ENCODE peak calls at places on chromosomes 4 and X, in five cellular contexts. X, K, Q, G and Y are unnamed samples. For H4K20me1, the result is how much of the 10 kb centered on the place peaks cover.

GRCh38 chrX:49003696-49004095 is 1.6 kb upstream of the GRIPAP1 start:
- DNase-seq in G (peak), K (no peak), Q (no peak), X (no peak), Y (no peak)

GRCh38 chr4:125664091-125664767 is 349.5 kb downstream of the FAT4 start:
- DNase-seq in Q (no peak), K (no peak), G (no peak), X (no peak), Y (no peak)

GRCh38 chr4:94262163-94263016 is 54.7 kb downstream of the SMARCAD1 start:
- DNase-seq in X (no peak), K (no peak), Q (no peak), G (no peak), Y (no peak)

GRCh38 chr4:173185832-173186545 is 17.4 kb downstream of the GALNT7 start:
- DNase-seq in G (no peak), Q (no peak), K (no peak), X (peak), Y (no peak)

GRCh38 chr4:73053974-73054480 is 15.5 kb downstream of the COX18 start:
- DNase-seq in Q (no peak), G (no peak), X (no peak), K (no peak), Y (peak)

GRCh38 chr4:31647776-31648175 is 927.6 kb downstream of the PCDH7 start:
- DNase-seq in K (no peak), Q (no peak), X (no peak), G (peak), Y (no peak)

GRCh38 chrX:117996918-117997480 is 119.6 kb downstream of the KLHL13 start:
- DNase-seq in G (peak), Q (no peak), K (no peak), X (no peak), Y (no peak)

GRCh38 chrX:103310592-103311400 is at the start of gene BEX2:
- DNase-seq in X (peak), Q (no peak), K (no peak), G (peak), Y (no peak)

GRCh38 chrX:82163701-82164100 is 961.8 kb downstream of the SH3BGRL start:
- DNase-seq in K (no peak), G (peak), Q (no peak), X (no peak), Y (no peak)

GRCh38 chrX:397575-397974 is 10.9 kb upstream of the PPP2R3B start:
- DNase-seq in X (peak), G (no peak), Q (peak), K (no peak), Y (peak)

GRCh38 chr4:1011022-1011694 is at the start of gene FGFRL1:
- DNase-seq in K (no peak), G (peak), Q (peak), X (peak), Y (peak)

GRCh38 chrX:68999351-68999750 is 165.9 kb downstream of the PJA1 start:
- DNase-seq in G (peak), K (no peak), X (no peak), Q (no peak), Y (peak)

GRCh38 chrX:39677987-39678840 is 419.5 kb downstream of the BCOR start:
- DNase-seq in X (no peak), G (no peak), Q (no peak), K (no peak), Y (no peak)

GRCh38 chr4:102344520-102344954 is 745 bp downstream of the SLC39A8 start:
- DNase-seq in X (peak), Q (peak), K (no peak), G (peak), Y (peak)

GRCh38 chrX:128698528-128698927 is 646.3 kb upstream of the ACTRT1 start:
- DNase-seq in X (no peak), K (no peak), G (no peak), Q (no peak), Y (no peak)

GRCh38 chrX:15563056-15563455 is 37.7 kb downstream of the ACE2 start:
- DNase-seq in Q (no peak), X (no peak), K (no peak), G (no peak), Y (no peak)

GRCh38 chr4:60396680-60397079 is 803.4 kb upstream of the ADGRL3 start:
- DNase-seq in Q (no peak), G (peak), K (no peak), X (no peak), Y (no peak)

GRCh38 chr4:54446556-54446955 is 211.2 kb upstream of the KIT start:
- DNase-seq in G (no peak), X (no peak), Q (peak), K (no peak), Y (peak)

GRCh38 chr4:74751856-74752255 is 42.5 kb downstream of the BTC start:
- DNase-seq in X (no peak), Q (peak), K (no peak), G (no peak), Y (no peak)

GRCh38 chrX:84735025-84735424 is 232.8 kb upstream of the HDX start:
- DNase-seq in Q (no peak), G (no peak), K (no peak), X (peak), Y (no peak)

GRCh38 chr4:74873545-74874295 is 59.2 kb upstream of the PARM1 start:
- DNase-seq in Q (no peak), K (peak), G (no peak), X (no peak), Y (no peak)

GRCh38 chrX:45009371-45010000 is 136.5 kb downstream of the KDM6A start:
- DNase-seq in G (peak), X (no peak), K (no peak), Q (peak), Y (peak)

DNA sequence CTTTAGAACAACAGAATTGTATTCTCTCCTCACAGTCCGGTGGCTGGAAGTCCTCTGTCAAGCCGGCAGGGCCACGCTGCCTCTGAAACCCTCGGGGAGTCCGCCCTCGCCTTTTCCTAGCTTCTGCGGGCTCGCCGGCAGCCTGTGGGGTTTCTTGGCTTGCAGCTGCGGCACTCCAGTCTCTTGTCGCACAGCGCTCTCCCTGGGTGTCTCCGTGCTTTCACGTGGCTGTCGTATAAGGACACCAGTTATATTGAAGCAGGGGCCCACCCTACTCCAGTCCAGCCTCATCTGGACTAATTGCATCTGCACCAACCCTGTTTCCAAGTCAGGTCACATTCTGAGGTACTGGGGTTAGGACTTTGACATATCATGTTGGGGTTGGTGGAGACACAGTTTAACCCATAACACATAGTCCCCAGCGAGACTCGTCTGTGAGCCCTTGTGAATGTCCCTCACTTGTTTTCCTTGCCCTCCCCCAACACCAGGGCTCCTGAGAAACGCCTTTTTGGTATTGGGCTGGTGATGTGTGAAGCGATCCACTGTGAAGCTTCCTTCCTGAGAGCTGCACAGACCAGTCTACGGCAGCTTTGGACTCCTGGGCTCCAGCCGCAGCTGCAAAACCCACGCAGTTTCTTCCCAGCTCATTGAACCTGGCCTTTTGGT is 22.7 kb downstream of the TMEM131L start:
- DNase-seq in K (peak), X (no peak), Q (no peak), G (no peak), Y (no peak)
- H4K20me1 ChIP-seq in K (under half), X (under half), Q (under half), G (under half), Y (under half)

DNA sequence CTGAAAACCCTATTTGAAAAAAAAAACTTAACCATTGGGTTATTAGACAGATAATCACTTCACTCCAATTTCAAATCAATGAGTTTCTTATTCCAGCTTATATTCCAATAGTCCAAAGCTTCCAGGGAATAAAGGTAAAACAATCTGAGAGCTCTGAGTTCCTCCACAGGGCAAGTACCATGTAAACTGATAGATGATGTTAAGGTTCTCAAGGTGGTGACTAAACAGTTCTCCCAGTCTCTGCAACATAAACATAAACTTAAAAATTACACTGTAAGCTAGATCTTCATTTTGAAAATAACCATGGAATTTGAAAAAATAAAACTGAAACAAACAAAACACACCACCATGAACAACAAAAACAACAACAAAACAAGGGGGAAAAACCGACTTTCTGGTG is 22.3 kb upstream of the CD38 start:
- DNase-seq in Q (no peak), G (no peak), K (no peak), X (no peak), Y (no peak)
- H3K4me3 ChIP-seq in Q (no peak), G (peak), K (no peak), X (no peak), Y (no peak)

GRCh38 chr4:108574402-108574801 is 46.0 kb upstream of the RPL34 start:
- DNase-seq in X (no peak), K (no peak), Q (no peak), G (no peak), Y (no peak)
- H4K20me1 ChIP-seq in X (under half), K (under half), Q (under half), G (under half), Y (under half)

GRCh38 chr4:154399259-154399974 is 92.2 kb downstream of the DCHS2 start:
- DNase-seq in K (no peak), X (peak), G (peak), Q (no peak), Y (no peak)
- H3K4me3 ChIP-seq in K (no peak), X (no peak), G (peak), Q (peak), Y (no peak)

GRCh38 chr4:26356067-26356466 is 35.3 kb downstream of the RBPJ start:
- DNase-seq in X (no peak), K (peak), Q (peak), G (peak), Y (peak)
- H4K20me1 ChIP-seq in X (half or more), K (under half), Q (half or more), G (under half), Y (half or more)

DNA sequence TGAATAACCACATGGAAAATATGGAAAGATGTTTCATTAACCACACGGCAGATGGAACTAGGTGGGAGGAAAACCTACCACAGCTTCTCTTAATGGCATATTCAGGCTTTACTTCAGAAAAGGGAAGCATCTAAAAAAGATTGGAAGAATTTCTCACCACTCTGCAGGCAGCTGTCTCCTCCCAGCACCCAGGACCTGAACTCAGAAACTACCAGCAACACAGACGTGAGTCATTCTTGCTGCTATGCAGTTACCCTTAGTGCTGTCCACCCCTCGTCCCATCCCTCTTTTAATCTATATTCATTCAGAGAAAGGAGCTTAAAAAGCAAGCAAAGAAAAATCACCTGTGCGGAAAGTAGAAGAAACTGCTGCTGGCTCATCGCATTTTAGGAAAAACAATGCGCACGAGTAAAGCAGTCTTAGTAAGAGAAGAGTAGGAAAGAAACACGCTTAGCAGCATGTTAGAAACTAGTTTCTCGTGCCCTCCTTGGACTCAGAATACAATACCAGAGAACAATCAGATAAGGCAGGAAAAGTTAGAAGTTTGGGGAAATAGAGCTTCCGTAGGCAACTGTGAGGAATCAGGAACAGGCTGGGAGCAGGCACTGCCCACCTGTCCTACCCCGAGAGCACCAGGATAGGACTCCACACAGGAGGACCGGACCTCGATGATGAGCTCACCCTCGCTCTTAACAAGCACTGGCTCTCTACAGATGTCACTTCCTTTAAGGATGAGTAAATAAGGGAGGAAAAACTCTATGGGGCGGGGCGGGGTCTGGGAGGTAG is 48.1 kb upstream of the ENPP6 start:
- DNase-seq in G (peak), K (no peak), Q (no peak), X (no peak), Y (peak)
- H3K4me3 ChIP-seq in G (peak), K (peak), Q (no peak), X (no peak), Y (no peak)

DNA sequence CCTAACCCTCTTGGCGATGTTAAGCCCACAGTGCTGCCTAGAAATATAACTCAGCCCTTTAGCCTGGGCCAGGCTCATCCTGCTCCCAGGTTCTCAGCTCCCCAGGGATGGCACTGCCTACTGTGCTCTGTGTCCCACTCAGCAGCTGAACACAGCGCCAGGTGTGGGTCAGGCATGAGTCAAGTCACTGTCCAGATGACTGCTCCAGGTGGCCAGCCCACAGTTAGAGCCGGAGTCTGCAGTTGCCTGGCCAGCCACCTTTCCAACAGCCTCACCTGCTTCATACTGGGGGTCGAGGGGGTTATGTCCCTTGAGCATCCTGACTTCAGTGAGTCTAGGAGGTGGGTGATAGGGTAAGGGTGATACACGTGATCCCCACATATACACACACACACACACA is 48.4 kb downstream of the TBC1D14 start:
- DNase-seq in Q (peak), X (no peak), K (no peak), G (no peak), Y (no peak)
- H4K20me1 ChIP-seq in Q (under half), X (under half), K (under half), G (under half), Y (under half)

GRCh38 chr4:16896871-16897270 is 1.6 kb downstream of the LDB2 start:
- DNase-seq in G (no peak), K (no peak), X (peak), Q (no peak), Y (peak)
- H3K4me3 ChIP-seq in G (no peak), K (no peak), X (peak), Q (peak), Y (peak)

DNA sequence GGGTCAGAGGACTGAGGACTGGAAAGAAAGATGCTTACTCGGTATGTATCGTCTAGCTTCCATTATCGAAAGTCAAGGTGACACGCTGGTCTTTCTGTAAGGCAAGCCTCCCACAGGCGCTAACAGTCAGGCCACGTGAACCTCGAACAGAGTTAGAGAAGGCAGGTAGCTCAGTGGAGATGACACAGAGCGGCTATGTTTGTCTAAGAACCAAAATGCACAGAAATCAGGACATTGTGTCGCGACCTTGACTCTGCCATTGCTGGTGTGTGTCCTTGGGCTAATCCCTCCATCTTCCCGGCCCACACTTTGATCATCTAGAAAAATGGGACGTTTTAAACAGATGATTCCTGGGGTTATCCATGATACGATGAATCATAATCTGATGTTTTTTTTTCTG is 40.3 kb downstream of the IRF2 start:
- DNase-seq in K (no peak), Q (no peak), G (no peak), X (no peak), Y (no peak)
- H4K20me1 ChIP-seq in K (under half), Q (under half), G (under half), X (under half), Y (half or more)